ENCODE peak calls at places on chromosomes 5 and 9, in six cellular contexts. P is heart left ventricle, X is cardiac fibroblast, W is psoas muscle, I is astrocyte of the cerebellum, U is heart right ventricle. D is an unnamed sample.

GRCh38 chr9:116421006-116421538 is 266.0 kb upstream of the TRIM32 start:
- DNase-seq in P (no peak), X (peak; percentile 23), W (no peak), I (no peak), U (no peak), D (no peak)

GRCh38 chr9:112348257-112348992 is 15.0 kb upstream of the PTBP3 start:
- DNase-seq in P (peak; percentile 79), X (peak; percentile 86), W (peak; percentile 82), I (no peak), U (peak; percentile 91), D (peak; percentile 65)

GRCh38 chr5:14668247-14668646 is 3.7 kb downstream of the OTULIN start:
- DNase-seq in P (no peak), X (no peak), W (no peak), I (no peak), U (no peak), D (no peak)

GRCh38 chr9:134556531-134557068 is 85.0 kb upstream of the COL5A1 start:
- DNase-seq in P (no peak), X (peak; percentile 74), W (no peak), I (no peak), U (no peak), D (no peak)

GRCh38 chr5:72552041-72552557 is 44.9 kb upstream of the ZNF366 start:
- DNase-seq in P (no peak), X (peak; percentile 97), W (no peak), I (peak; percentile 97), U (no peak), D (peak; percentile 36)

GRCh38 chr5:34622046-34622435 is 34.1 kb upstream of the RAI14 start:
- DNase-seq in P (no peak), X (peak; percentile 48), W (no peak), I (peak; percentile 51), U (no peak), D (no peak)

GRCh38 chr5:134975843-134976242 is 8.1 kb downstream of the CATSPER3 start:
- DNase-seq in P (no peak), X (no peak), W (no peak), I (no peak), U (no peak), D (no peak)

GRCh38 chr9:8725635-8726034 is 926.1 kb upstream of the DMAC1 start:
- DNase-seq in P (no peak), X (no peak), W (no peak), I (no peak), U (no peak), D (no peak)

GRCh38 chr9:21796768-21797167 is 5.7 kb upstream of the MTAP start:
- DNase-seq in P (no peak), X (peak; percentile 18), W (no peak), I (no peak), U (no peak), D (no peak)

GRCh38 chr9:116661037-116661954 is 25.8 kb upstream of the TRIM32 start:
- DNase-seq in P (peak; percentile 15), X (peak; percentile 91), W (no peak), I (peak; percentile 74), U (no peak), D (peak; percentile 45)

DNA sequence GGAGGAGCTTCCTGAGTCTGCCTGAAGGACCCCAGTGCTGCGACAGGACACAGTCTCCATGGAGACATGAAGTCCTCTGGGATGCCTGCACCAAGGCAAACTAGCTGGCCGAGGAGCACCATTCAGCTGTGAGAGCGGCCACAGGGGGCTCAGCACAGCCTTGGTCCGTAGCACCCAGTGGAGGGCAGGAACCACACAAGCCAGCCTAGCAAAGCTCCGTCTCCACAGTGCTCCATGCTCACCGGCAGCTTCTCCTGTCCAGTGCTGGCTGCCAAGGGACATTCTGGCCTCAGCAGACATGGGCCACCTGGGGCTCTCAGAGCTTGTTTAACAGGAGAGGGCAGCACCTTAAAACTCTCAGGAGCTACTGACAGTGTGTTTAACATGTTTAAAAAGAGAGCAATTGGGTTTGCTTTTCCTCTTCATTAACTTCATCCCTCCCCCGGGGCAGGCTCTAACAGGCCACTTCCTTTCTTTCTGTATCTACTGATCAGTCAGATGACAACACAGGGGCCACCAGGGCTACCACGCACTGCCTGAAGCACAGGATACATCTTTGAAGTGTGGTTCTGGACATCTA is 57.0 kb downstream of the SECISBP2 start:
- DNase-seq in P (no peak), X (no peak), W (no peak), I (no peak), U (no peak), D (peak; percentile 2)
- TF ChIP-seq CTCF in P (no peak), X (no peak), W (no peak), I (no peak), U (no peak), D (peak; percentile 5)

DNA sequence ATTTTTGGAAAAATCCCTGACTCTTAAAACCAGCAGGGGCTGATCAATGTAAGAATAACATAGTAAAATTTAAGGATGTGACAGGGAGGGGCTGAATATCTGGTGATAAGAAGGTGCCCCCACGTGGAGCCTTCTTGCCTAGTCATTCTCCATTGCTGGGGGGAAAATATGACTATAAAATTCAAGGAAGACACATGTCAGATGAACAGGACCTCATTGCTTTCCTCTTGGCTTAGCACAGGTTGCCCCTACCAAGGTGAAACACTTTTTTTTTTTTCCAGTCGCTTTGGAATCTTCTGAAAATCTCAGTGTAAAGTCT is 310.9 kb downstream of the EFNA5 start:
- DNase-seq in P (no peak), X (no peak), W (no peak), I (no peak), U (no peak), D (no peak)
- TF ChIP-seq CTCF in P (no peak), X (no peak), W (no peak), I (no peak), U (no peak), D (no peak)

GRCh38 chr9:79477955-79478751 is 93.6 kb upstream of the TLE4 start:
- DNase-seq in P (no peak), X (peak; percentile 28), W (no peak), I (no peak), U (no peak), D (peak; percentile 47)
- TF ChIP-seq CTCF in P (no peak), X (peak; percentile 39), W (peak; percentile 35), I (peak; percentile 64), U (no peak), D (peak; percentile 79)

DNA sequence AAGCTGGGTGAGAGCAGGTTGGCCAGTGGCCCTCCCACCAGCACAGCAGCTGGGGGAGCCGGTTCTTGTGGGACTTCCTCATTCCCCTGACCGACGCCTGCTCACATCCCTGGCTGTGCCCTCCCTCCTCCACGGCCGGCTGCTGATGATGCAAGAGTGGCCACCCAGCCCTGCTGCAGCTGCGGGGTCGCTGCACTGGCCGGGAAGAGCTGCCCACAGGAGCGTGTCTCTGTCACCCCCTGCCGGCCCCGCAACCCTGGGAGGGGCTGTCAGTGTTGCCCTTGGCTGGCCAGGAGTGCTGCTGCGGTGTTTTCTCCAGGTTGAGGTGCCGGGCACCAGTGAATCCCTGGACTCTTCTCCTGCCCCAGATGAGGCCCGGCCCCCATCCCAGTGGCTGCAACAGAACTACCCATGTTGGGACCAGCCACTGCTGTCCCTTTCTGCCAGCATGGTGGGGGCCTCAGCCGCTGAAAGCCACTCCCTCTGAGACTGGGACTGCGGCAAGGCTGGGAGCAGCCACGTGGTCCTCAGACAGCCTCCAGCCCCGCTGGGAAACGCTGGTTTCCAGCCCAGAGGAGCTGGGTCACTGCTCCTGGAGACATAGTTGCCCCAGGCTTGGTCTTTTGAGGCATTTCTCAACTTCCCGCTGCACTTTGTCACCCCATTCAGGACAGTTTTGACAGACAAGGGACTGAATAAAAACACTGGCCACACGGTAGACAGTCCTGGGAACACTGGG is 739 bp downstream of the CARD9 start:
- DNase-seq in P (peak; percentile 60), X (peak; percentile 80), W (peak; percentile 72), I (peak; percentile 8), U (peak; percentile 65), D (peak; percentile 45)
- TF ChIP-seq CTCF in P (peak; percentile 14), X (no peak), W (no peak), I (no peak), U (no peak), D (peak; percentile 51)